ENCODE peak calls at places on chromosomes 13 and 19, in six cellular contexts. G is activated CD4-positive, alpha-beta T cell treated with anti-CD3 and anti-CD28 coated beads for 1 hour; X is ascending aorta; Q is HTR-8/SVneo; P is H9; D is NCI-H460. A is an unnamed sample.

GRCh38 chr19:46630806-46631205 is 5.2 kb downstream of the GNG8 start:
- DNase-seq in G (no peak), P (no peak), D (no peak), Q (no peak), X (no peak), A (no peak)

GRCh38 chr19:40376286-40376862 is 13.6 kb downstream of the HIPK4 start:
- DNase-seq in G (no peak), X (no peak), Q (no peak), D (no peak), P (no peak), A (no peak)

GRCh38 chr13:110576736-110577476 is 15.4 kb upstream of the RAB20 start:
- DNase-seq in Q (no peak), G (no peak), D (no peak), P (no peak), X (no peak), A (no peak)

GRCh38 chr19:41872775-41873647 is 4.1 kb upstream of the CD79A start:
- DNase-seq in Q (peak), G (peak), X (no peak), P (peak), D (peak), A (peak)

GRCh38 chr13:75870397-75870801 is 234.3 kb downstream of the LMO7 start:
- DNase-seq in Q (peak), D (peak), G (no peak), X (no peak), P (no peak), A (peak)

GRCh38 chr19:48190288-48191284 is 20.1 kb downstream of the ZSWIM9 start:
- DNase-seq in X (no peak), G (peak), Q (no peak), D (no peak), P (peak), A (peak)

GRCh38 chr19:43957891-43958290 is 6.9 kb downstream of the ZNF221 start:
- DNase-seq in D (no peak), X (no peak), Q (no peak), P (no peak), G (no peak), A (no peak)

GRCh38 chr13:79767126-79767525 is 286.2 kb downstream of the NDFIP2 start:
- DNase-seq in D (no peak), G (no peak), P (no peak), Q (no peak), X (no peak), A (no peak)

GRCh38 chr19:39165857-39166256 is 30.9 kb upstream of the NCCRP1 start:
- DNase-seq in P (no peak), G (no peak), D (no peak), Q (no peak), X (no peak), A (no peak)

GRCh38 chr13:113756441-113757097 is 2.5 kb upstream of the TMEM255B start:
- DNase-seq in P (no peak), Q (no peak), D (peak), G (no peak), X (no peak), A (no peak)

GRCh38 chr19:51621178-51621577 is 9.0 kb downstream of the SIGLEC5 start:
- DNase-seq in X (no peak), P (no peak), D (no peak), Q (no peak), G (no peak), A (no peak)

GRCh38 chr19:7265963-7266362 is 28.3 kb downstream of the INSR start:
- DNase-seq in D (no peak), Q (no peak), X (no peak), G (no peak), P (no peak), A (no peak)

GRCh38 chr13:20546559-20546958 is 20.4 kb upstream of the IFT88 start:
- DNase-seq in D (no peak), G (no peak), P (no peak), X (no peak), Q (no peak), A (no peak)

GRCh38 chr13:104008571-104009435 is 942.6 kb upstream of the SLC10A2 start:
- DNase-seq in Q (peak), D (no peak), P (no peak), G (no peak), X (no peak), A (no peak)

GRCh38 chr13:33172911-33173310 is 112.6 kb downstream of the STARD13 start:
- DNase-seq in X (no peak), D (no peak), P (no peak), Q (no peak), G (no peak), A (no peak)

GRCh38 chr13:25132984-25133383 is 37.0 kb downstream of the PABPC3 start:
- DNase-seq in D (no peak), X (no peak), Q (no peak), P (no peak), G (no peak), A (no peak)

GRCh38 chr13:30676672-30677071 is 58.7 kb upstream of the ALOX5AP start:
- DNase-seq in G (no peak), Q (peak), D (no peak), P (no peak), X (no peak), A (peak)

GRCh38 chr19:16118489-16119033 is 6.9 kb downstream of the RAB8A start:
- DNase-seq in G (no peak), X (no peak), D (no peak), Q (no peak), P (no peak), A (no peak)

GRCh38 chr19:5484398-5485285 is 29.4 kb downstream of the ZNRF4 start:
- DNase-seq in P (no peak), G (no peak), Q (peak), D (no peak), X (no peak), A (no peak)

GRCh38 chr13:110152351-110152750 is 154.6 kb downstream of the COL4A1 start:
- DNase-seq in X (no peak), D (no peak), Q (no peak), P (no peak), G (no peak), A (no peak)

A was measured in A549.